ENCODE peak calls at places on chromosomes 4 and X, in five cellular contexts. M, F, O, C and N are unnamed samples.

GRCh38 chr4:94356444-94356843 is 13.8 kb upstream of the HPGDS start:
- DNase-seq in F (no peak), O (no peak), C (no peak), M (no peak), N (no peak)

GRCh38 chr4:15717647-15718416 is 15.0 kb downstream of the BST1 start:
- DNase-seq in M (no peak), C (no peak), O (no peak), F (no peak), N (no peak)

GRCh38 chr4:1323635-1324442 is 23.2 kb upstream of the UVSSA start:
- DNase-seq in C (no peak), M (no peak), O (no peak), F (peak), N (no peak)

GRCh38 chrX:131747173-131747572 is 203.3 kb downstream of the OR13H1 start:
- DNase-seq in C (peak), O (no peak), F (peak), M (no peak), N (no peak)

GRCh38 chr4:184205243-184205642 is 12.4 kb downstream of the ENPP6 start:
- DNase-seq in F (no peak), C (no peak), O (no peak), M (no peak), N (no peak)

GRCh38 chr4:184421558-184422155 is 52.7 kb downstream of the IRF2 start:
- DNase-seq in M (no peak), F (no peak), O (no peak), C (no peak), N (no peak)

GRCh38 chr4:90990298-90990697 is 863.1 kb downstream of the CCSER1 start:
- DNase-seq in M (peak), O (no peak), C (no peak), F (no peak), N (no peak)

GRCh38 chrX:24902808-24903207 is 113.0 kb downstream of the ARX start:
- DNase-seq in C (no peak), M (no peak), O (no peak), F (peak), N (no peak)

GRCh38 chrX:347351-348117 is 28.9 kb upstream of the GTPBP6 start:
- DNase-seq in M (no peak), C (no peak), F (no peak), O (peak), N (no peak)

GRCh38 chrX:55039471-55039870 is 8.7 kb upstream of the ALAS2 start:
- DNase-seq in M (no peak), O (no peak), C (no peak), F (peak), N (no peak)

GRCh38 chr4:7876096-7876993 is 63.3 kb downstream of the AFAP1 start:
- DNase-seq in M (peak), F (peak), O (no peak), C (no peak), N (no peak)

GRCh38 chr4:98662619-98663225 is 4.3 kb upstream of the TSPAN5 start:
- DNase-seq in O (no peak), M (peak), C (no peak), F (no peak), N (peak)

GRCh38 chrX:101564651-101565050 is 14.3 kb downstream of the ARMCX1 start:
- DNase-seq in F (peak), M (no peak), C (no peak), O (no peak), N (no peak)

GRCh38 chrX:13742397-13743176 is 8.0 kb downstream of the OFD1 start:
- DNase-seq in C (peak), O (no peak), F (no peak), M (peak), N (no peak)

GRCh38 chrX:39302838-39303237 is 501.6 kb downstream of the MID1IP1 start:
- DNase-seq in O (no peak), F (no peak), C (no peak), M (no peak), N (no peak)

GRCh38 chr4:176875026-176875425 is 82.3 kb upstream of the VEGFC start:
- DNase-seq in F (peak), M (no peak), C (no peak), O (no peak), N (no peak)

GRCh38 chr4:7425591-7426468 is 8.9 kb downstream of the PSAPL1 start:
- DNase-seq in F (no peak), O (peak), M (no peak), C (peak), N (no peak)

GRCh38 chr4:42578187-42578586 is 78.7 kb downstream of the ATP8A1 start:
- DNase-seq in F (no peak), M (no peak), O (no peak), C (no peak), N (no peak)

GRCh38 chr4:20698382-20698781 is 1.9 kb upstream of the PACRGL start:
- DNase-seq in C (no peak), O (no peak), F (peak), M (no peak), N (no peak)

GRCh38 chr4:53906786-53907185 is 157.6 kb downstream of the CHIC2 start:
- DNase-seq in F (no peak), C (no peak), M (no peak), O (no peak), N (no peak)

GRCh38 chrX:38095971-38096529 is 89.7 kb downstream of the SYTL5 start:
- DNase-seq in C (no peak), M (no peak), O (no peak), F (peak), N (no peak)

GRCh38 chrX:110853610-110854009 is 58.0 kb upstream of the CHRDL1 start:
- DNase-seq in C (no peak), M (peak), O (no peak), F (peak), N (no peak)

GRCh38 chrX:68851082-68851481 is 22.3 kb downstream of the EFNB1 start:
- DNase-seq in O (no peak), M (no peak), C (no peak), F (no peak), N (no peak)

GRCh38 chr4:180350866-180351350 is 1892.3 kb upstream of the TENM3 start:
- DNase-seq in F (no peak), O (no peak), C (no peak), M (no peak), N (no peak)

GRCh38 chrX:41781500-41781899 is 57.5 kb downstream of the GPR82 start:
- DNase-seq in O (no peak), F (peak), M (peak), C (no peak), N (peak)

GRCh38 chr4:6134612-6135220 is 65.6 kb downstream of the JAKMIP1 start:
- DNase-seq in O (no peak), C (no peak), M (peak), F (no peak), N (peak)

GRCh38 chr4:22688236-22688635 is 4.5 kb upstream of the GBA3 start:
- DNase-seq in O (no peak), C (no peak), M (no peak), F (peak), N (no peak)

GRCh38 chrX:72294497-72294896 is 11.2 kb downstream of the CITED1 start:
- DNase-seq in C (no peak), M (no peak), F (no peak), O (no peak), N (no peak)

GRCh38 chr4:48261288-48261687 is 8.3 kb downstream of the TEC start:
- DNase-seq in M (no peak), O (no peak), F (no peak), C (no peak), N (no peak)

GRCh38 chrX:139883984-139884383 is 48.9 kb downstream of the ATP11C start:
- DNase-seq in C (no peak), M (no peak), F (no peak), O (no peak), N (no peak)

GRCh38 chr4:84530449-84530848 is 31.4 kb upstream of the NKX6-1 start:
- DNase-seq in C (no peak), F (peak), O (no peak), M (no peak), N (peak)

GRCh38 chr4:102503301-102503746 is 2.2 kb downstream of the NFKB1 start:
- DNase-seq in C (no peak), O (no peak), F (no peak), M (no peak), N (peak)
- H3K4me3 ChIP-seq in C (peak), O (peak), F (peak), M (no peak), N (peak)

DNA sequence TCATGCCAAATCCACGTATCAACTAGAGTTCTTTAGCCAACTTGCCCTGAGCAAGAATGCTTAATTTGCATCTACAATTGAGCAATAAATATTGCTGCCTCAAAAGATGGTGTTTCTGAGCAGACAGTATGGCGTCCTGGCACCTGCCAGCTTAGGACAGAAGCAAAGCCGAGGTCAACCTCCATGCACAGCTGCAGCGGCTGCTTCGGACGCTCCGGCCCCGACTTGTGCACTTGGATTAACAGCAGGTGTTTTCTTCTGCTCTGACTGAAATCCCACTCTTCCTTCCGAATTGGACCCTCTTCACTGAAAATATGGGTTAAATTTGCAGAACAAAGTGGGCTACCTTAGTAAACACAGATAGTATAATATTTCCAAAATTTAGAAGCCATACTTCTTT is 215.2 kb upstream of the ETNPPL start:
- DNase-seq in C (no peak), F (no peak), M (no peak), O (no peak), N (no peak)
- H3K4me3 ChIP-seq in C (no peak), F (no peak), M (no peak), O (no peak), N (no peak)

DNA sequence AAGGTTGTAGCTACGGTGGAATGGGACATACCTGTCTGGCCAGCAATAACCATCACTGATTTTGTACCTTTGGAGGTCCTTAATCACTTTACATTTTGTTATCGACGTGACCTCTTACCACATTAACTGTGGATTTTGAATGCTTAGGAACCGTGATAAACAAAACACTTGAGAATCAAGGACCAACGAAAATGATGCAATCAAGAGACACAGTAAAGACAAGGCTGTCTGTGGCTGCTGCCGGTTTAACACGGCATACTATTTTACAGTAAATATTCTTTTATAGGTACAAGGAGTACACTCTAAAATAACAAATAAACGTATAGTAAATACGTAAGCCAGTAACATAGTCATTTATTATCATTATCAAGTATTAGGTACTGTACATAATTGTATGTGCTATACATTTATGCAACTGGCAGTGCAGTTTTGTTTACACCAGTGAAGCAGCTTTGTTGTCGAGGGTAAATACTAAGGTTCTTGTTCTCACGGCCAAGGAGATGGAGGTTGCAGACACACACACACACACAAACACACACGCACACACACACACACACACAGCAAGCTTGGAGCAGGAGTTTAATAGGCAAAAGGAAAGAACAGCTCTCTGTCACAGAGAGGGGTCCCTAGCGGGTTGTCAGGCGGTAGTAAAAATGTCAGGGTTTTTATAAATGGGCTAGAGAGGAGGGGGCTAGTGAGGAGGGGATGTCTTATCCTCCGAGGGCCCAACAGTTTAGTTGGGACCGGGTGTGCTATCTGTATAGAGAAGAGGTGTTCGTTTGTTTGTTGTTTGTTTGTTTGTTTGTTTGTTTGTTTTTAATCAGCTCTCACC is 194.7 kb upstream of the CXorf51B start:
- DNase-seq in O (no peak), F (no peak), M (peak), C (no peak), N (no peak)
- H3K4me3 ChIP-seq in O (no peak), F (no peak), M (no peak), C (no peak), N (no peak)

GRCh38 chr4:182778222-182778982 is 138.8 kb downstream of the DCTD start:
- DNase-seq in M (no peak), O (no peak), C (no peak), F (no peak), N (no peak)

GRCh38 chr4:182775075-182775474 is 142.1 kb downstream of the DCTD start:
- DNase-seq in O (no peak), F (no peak), C (no peak), M (no peak), N (no peak)

GRCh38 chr4:182770969-182771330 is 146.2 kb downstream of the DCTD start:
- DNase-seq in F (no peak), M (peak), C (no peak), O (no peak), N (no peak)

GRCh38 chr4:182776376-182777058 is 140.7 kb downstream of the DCTD start:
- DNase-seq in F (no peak), M (peak), O (no peak), C (no peak), N (no peak)
- H3K4me3 ChIP-seq in F (no peak), M (no peak), O (no peak), C (no peak), N (no peak)